ENCODE peak calls at places on chromosomes 4 and X, in seven cellular contexts. A, L, O, X, I, S and R are unnamed samples.
A peak's percentile ranks its signal among the peaks of the same experiment; 100 is the strongest.

GRCh38 chrX:113384628-113385027 is 544.0 kb upstream of the AMOT start:
- ATAC-seq in A (no peak), L (no peak), O (peak; percentile 24), X (no peak), I (no peak), S (no peak), R (peak; percentile 43)

GRCh38 chrX:107579956-107580355 is 48.4 kb upstream of the PRPS1 start:
- ATAC-seq in A (no peak), L (no peak), O (no peak), X (no peak), I (no peak), S (no peak), R (no peak)

GRCh38 chr4:78592104-78592783 is 40.7 kb downstream of the ANXA3 start:
- ATAC-seq in A (no peak), L (peak; percentile 62), O (no peak), X (no peak), I (peak; percentile 31), S (peak; percentile 78), R (no peak)

GRCh38 chrX:75603833-75604232 is 81.0 kb upstream of the ZDHHC15 start:
- ATAC-seq in A (no peak), L (no peak), O (no peak), X (peak; percentile 73), I (peak; percentile 49), S (no peak), R (no peak)

GRCh38 chrX:39848243-39848642 is 249.5 kb downstream of the BCOR start:
- ATAC-seq in A (peak; percentile 89), L (no peak), O (peak; percentile 63), X (peak; percentile 43), I (no peak), S (no peak), R (peak; percentile 80)

GRCh38 chr4:142222127-142222526 is 585.7 kb downstream of the IL15 start:
- ATAC-seq in A (no peak), L (no peak), O (no peak), X (no peak), I (peak; percentile 58), S (no peak), R (no peak)

GRCh38 chrX:132369650-132370049 is 119.2 kb downstream of the MBNL3 start:
- ATAC-seq in A (no peak), L (peak; percentile 72), O (no peak), X (peak; percentile 82), I (no peak), S (no peak), R (no peak)

GRCh38 chrX:122552291-122552800 is 631.7 kb upstream of the GRIA3 start:
- ATAC-seq in A (no peak), L (no peak), O (no peak), X (no peak), I (no peak), S (no peak), R (no peak)

GRCh38 chrX:7027071-7027470 is 120.4 kb upstream of the STS start:
- ATAC-seq in A (no peak), L (no peak), O (no peak), X (peak; percentile 20), I (no peak), S (no peak), R (no peak)

GRCh38 chr4:158121203-158121586 is 51.6 kb downstream of the GASK1B start:
- ATAC-seq in A (peak; percentile 81), L (peak; percentile 32), O (peak; percentile 87), X (no peak), I (peak; percentile 57), S (no peak), R (peak; percentile 92)

GRCh38 chrX:18877472-18877871 is 106.4 kb downstream of the PHKA2 start:
- ATAC-seq in A (no peak), L (peak; percentile 89), O (no peak), X (peak; percentile 59), I (no peak), S (no peak), R (no peak)

GRCh38 chr4:151046609-151047008 is 31.5 kb upstream of the LRBA start:
- ATAC-seq in A (no peak), L (no peak), O (no peak), X (no peak), I (no peak), S (no peak), R (no peak)

GRCh38 chr4:140141196-140141845 is 12.7 kb downstream of the MAML3 start:
- ATAC-seq in A (peak; percentile 55), L (no peak), O (no peak), X (no peak), I (no peak), S (no peak), R (no peak)

GRCh38 chrX:24508375-24508774 is 43.3 kb downstream of the PDK3 start:
- ATAC-seq in A (no peak), L (no peak), O (no peak), X (no peak), I (no peak), S (no peak), R (no peak)

GRCh38 chr4:75708218-75708691 is 16.1 kb upstream of the USO1 start:
- ATAC-seq in A (no peak), L (peak; percentile 86), O (no peak), X (peak; percentile 53), I (peak; percentile 82), S (peak; percentile 57), R (no peak)

GRCh38 chrX:103536071-103536470 is 16.8 kb upstream of the RAB40A start:
- ATAC-seq in A (no peak), L (no peak), O (no peak), X (no peak), I (no peak), S (no peak), R (peak; percentile 31)

GRCh38 chrX:9378980-9379696 is 85.7 kb upstream of the TBL1X start:
- ATAC-seq in A (no peak), L (no peak), O (no peak), X (no peak), I (no peak), S (no peak), R (no peak)

GRCh38 chr4:4859010-4859798 is at the start of gene MSX1:
- ATAC-seq in A (peak; percentile 92), L (peak; percentile 94), O (peak; percentile 95), X (peak; percentile 98), I (peak; percentile 95), S (peak; percentile 87), R (peak; percentile 91)

GRCh38 chr4:7992846-7993245 is 53.2 kb upstream of the AFAP1 start:
- ATAC-seq in A (no peak), L (no peak), O (no peak), X (peak; percentile 54), I (no peak), S (no peak), R (peak; percentile 28)

GRCh38 chr4:46506876-46507275 is 116.9 kb upstream of the GABRA2 start:
- ATAC-seq in A (no peak), L (no peak), O (no peak), X (no peak), I (no peak), S (no peak), R (no peak)

GRCh38 chrX:151082077-151082948 is 94.1 kb upstream of the GPR50 start:
- ATAC-seq in A (peak; percentile 85), L (peak; percentile 98), O (peak; percentile 89), X (peak; percentile 92), I (peak; percentile 96), S (peak; percentile 95), R (peak; percentile 78)
- H3K4me3 ChIP-seq in A (no peak overlapping the region), L (peak overlapping the region; percentile 33), O (no peak overlapping the region), X (no peak overlapping the region), I (peak overlapping the region; percentile 31), S (peak overlapping the region; percentile 8), R (no peak overlapping the region)

DNA sequence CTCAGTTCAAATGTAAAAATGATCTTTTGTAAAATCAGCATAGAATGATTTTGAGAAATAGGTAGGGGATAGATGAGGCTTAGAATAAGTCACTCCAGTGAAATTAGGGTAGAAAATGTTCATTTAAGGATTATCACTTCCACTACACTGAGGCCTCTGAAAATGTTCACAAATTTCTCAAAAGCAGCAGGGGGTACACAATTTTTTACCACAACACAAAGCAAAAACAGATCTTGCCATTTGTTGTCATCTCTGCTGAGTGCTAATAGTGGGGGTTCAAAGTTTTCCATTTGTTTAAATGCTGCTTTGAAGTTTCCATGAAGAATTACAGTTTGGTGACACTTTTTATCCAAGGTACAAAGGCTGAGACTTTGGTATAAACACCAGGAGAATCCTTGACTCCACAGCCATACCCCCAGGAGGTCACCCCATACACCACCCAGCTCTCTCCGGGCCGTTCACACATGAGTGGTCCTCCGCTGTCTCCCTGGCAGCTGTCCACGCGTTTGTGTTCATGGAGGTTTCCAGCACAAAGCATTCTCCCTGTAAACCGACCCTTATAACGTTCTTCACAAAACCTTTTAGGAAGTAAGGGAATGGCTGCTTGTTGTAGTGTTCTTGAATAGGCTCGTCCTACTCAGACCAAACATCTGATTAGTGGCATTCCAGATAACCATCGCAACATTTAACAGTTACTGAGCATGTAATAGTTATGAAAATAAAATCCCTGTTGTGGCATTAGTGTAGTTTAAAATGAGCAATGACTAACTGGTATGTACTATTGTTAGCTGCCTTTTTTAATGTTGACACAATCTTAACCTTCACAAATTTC is 71.0 kb downstream of the PRSS12 start:
- ATAC-seq in A (no peak), L (peak; percentile 20), O (no peak), X (no peak), I (peak; percentile 4), S (no peak), R (no peak)
- TF ChIP-seq POLR2A in A (peak; percentile 27), L (peak; percentile 71), O (no peak), X (peak; percentile 16), I (no peak), S (peak; percentile 8), R (no peak)

DNA sequence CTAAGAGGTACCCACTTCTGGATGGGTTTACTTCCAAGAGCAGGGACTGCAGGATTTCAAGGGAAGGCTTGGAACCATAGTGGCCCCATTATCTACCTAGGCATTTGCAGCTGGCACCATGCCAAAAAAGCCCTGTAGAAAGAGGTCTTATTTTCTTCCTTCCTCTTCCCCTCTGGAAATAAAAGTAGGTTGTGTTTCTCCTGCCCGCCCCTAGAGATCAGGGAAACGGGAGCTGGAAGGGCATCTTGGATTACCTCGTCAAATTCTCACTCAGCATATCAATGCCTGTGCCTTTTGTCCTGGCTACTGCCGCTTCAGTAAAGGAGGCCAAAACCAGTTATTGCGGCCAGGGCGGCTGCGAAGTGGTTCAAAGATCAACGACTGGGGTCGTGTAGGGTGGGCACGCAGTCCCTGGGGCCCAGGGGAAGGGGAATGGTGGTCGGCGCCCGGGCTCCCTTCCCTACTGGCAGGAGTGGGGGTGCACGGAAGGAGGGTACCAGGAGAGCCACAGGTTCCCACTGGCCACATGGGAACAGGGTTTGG is 1.5 kb downstream of the SCD5 start:
- ATAC-seq in A (peak; percentile 7), L (peak; percentile 25), O (no peak), X (peak; percentile 4), I (no peak), S (no peak), R (no peak)
- H3K4me3 ChIP-seq in A (no peak overlapping the region), L (no peak overlapping the region), O (peak overlapping the region; percentile 79), X (no peak overlapping the region), I (peak overlapping the region; percentile 91), S (peak overlapping the region; percentile 80), R (peak overlapping the region; percentile 73)

GRCh38 chr4:183504064-183504929 is 561 bp upstream of the ING2 start:
- ATAC-seq in A (peak; percentile 81), L (peak; percentile 82), O (peak; percentile 98), X (peak; percentile 95), I (peak; percentile 86), S (peak; percentile 84), R (peak; percentile 92)
- TF ChIP-seq POLR2A in A (peak; percentile 83), L (peak; percentile 65), O (peak; percentile 69), X (peak; percentile 77), I (peak; percentile 50), S (no peak), R (peak; percentile 81)